ENCODE peak calls at places on chromosomes 2 and 18, in six cellular contexts. L is H1, P is K562, X is GM12878, R is GM12891, U is HepG2. J is an unnamed sample.

GRCh38 chr2:242054406-242054805 is 184.9 kb downstream of the RTP5 start:
- DNase-seq in X (no peak), R (no peak), L (no peak), P (no peak), U (no peak), J (no peak)

GRCh38 chr2:168155036-168155435 is 92.4 kb downstream of the STK39 start:
- DNase-seq in R (no peak), L (no peak), P (no peak), U (no peak), X (no peak), J (no peak)

GRCh38 chr2:239159476-239159911 is 241.3 kb downstream of the HDAC4 start:
- DNase-seq in U (no peak), L (no peak), P (no peak), R (no peak), X (no peak), J (no peak)

GRCh38 chr2:74181739-74182138 is 3.1 kb upstream of the MOB1A start:
- DNase-seq in P (peak), X (peak), R (no peak), U (no peak), L (no peak), J (peak)

GRCh38 chr2:168702579-168702978 is 99.9 kb upstream of the NOSTRIN start:
- DNase-seq in U (no peak), P (no peak), R (no peak), L (no peak), X (no peak), J (no peak)

GRCh38 chr2:180625006-180625844 is 355.2 kb upstream of the UBE2E3 start:
- DNase-seq in L (no peak), P (no peak), X (no peak), R (no peak), U (no peak), J (no peak)

GRCh38 chr18:62152844-62153243 is 34.0 kb downstream of the PIGN start:
- DNase-seq in X (no peak), U (no peak), L (no peak), P (no peak), R (no peak), J (no peak)

GRCh38 chr2:60556998-60557955 is 3.8 kb upstream of the BCL11A start:
- DNase-seq in L (no peak), P (no peak), U (no peak), R (no peak), X (no peak), J (no peak)

GRCh38 chr18:79596451-79597175 is 83.0 kb upstream of the CTDP1 start:
- DNase-seq in U (no peak), X (no peak), L (no peak), R (no peak), P (no peak), J (no peak)

GRCh38 chr2:136008205-136008865 is 22.9 kb upstream of the DARS1 start:
- DNase-seq in R (no peak), L (no peak), P (no peak), U (no peak), X (no peak), J (no peak)

GRCh38 chr18:45670281-45670962 is 53.6 kb upstream of the SLC14A1 start:
- DNase-seq in L (no peak), U (no peak), X (no peak), P (peak), R (no peak), J (no peak)

GRCh38 chr2:43612944-43613343 is 17.1 kb upstream of the THADA start:
- DNase-seq in U (peak), R (no peak), X (no peak), L (no peak), P (no peak), J (no peak)

GRCh38 chr2:230812041-230812440 is 52.7 kb upstream of the ITM2C start:
- DNase-seq in L (no peak), P (no peak), X (no peak), R (no peak), U (no peak), J (no peak)

GRCh38 chr18:12309683-12310198 is 1.7 kb downstream of the TUBB6 start:
- DNase-seq in P (no peak), L (no peak), U (no peak), X (no peak), R (no peak), J (no peak)
- TF ChIP-seq POLR2AphosphoS5 in P (no peak), L (no peak), U (no peak), X (no peak), R (no peak), J (no peak)

GRCh38 chr2:157174321-157174720 is 83.2 kb upstream of the GALNT5 start:
- DNase-seq in U (no peak), X (no peak), P (no peak), L (no peak), R (no peak), J (no peak)

GRCh38 chr2:157173740-157174184 is 83.7 kb upstream of the GALNT5 start:
- DNase-seq in X (no peak), L (no peak), R (no peak), P (no peak), U (no peak), J (no peak)

GRCh38 chr2:157172239-157172638 is 85.3 kb upstream of the GALNT5 start:
- DNase-seq in X (no peak), P (no peak), U (no peak), R (no peak), L (no peak), J (no peak)

GRCh38 chr2:157170299-157170698 is 87.2 kb upstream of the GALNT5 start:
- DNase-seq in L (no peak), U (no peak), R (no peak), P (no peak), X (no peak), J (no peak)

GRCh38 chr2:157172866-157173578 is 84.5 kb upstream of the GALNT5 start:
- DNase-seq in R (no peak), X (no peak), U (no peak), P (no peak), L (no peak), J (no peak)
- TF ChIP-seq TAF1 in R (no peak), X (no peak), U (no peak), P (no peak), L (no peak), J (no peak)

GRCh38 chr2:30265441-30266015 is 34.2 kb downstream of the LBH start:
- DNase-seq in U (no peak), R (no peak), X (no peak), P (no peak), L (no peak), J (no peak)
- TF ChIP-seq POLR2A in U (no peak), R (no peak), X (no peak), P (no peak), L (no peak), J (no peak)

DNA sequence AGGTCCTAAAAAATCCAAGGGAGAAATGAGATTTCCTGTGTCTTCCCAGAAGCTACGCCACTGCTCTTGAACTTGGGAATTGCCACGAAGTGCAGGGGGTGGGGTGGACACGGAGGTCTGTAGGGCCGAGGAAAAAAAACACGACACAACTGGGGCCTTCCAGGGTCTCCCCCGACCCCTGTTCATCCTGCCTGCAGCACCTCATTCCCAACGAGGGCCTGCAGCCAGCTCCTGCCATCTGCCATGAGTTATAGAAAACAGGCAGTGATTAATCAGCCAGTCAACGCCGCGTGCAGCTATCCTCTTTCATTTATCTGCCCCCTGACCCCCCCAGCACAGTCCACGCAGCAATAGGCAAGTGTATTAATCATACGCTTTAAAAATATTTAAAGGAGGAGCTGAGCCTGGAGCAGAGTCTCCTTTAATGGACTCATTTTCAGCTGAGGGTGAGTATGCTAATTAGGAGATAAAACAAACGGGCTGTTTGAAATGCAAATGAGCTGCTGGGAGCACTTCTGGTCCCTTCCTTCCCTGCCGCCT is 209.9 kb downstream of the TFCP2L1 start:
- DNase-seq in U (no peak), X (peak), P (peak), R (peak), L (peak), J (no peak)
- TF ChIP-seq POLR2AphosphoS5 in U (peak), X (peak), P (peak), R (peak), L (peak), J (peak)

GRCh38 chr2:207767461-207768167 is 2.1 kb downstream of the FZD5 start:
- DNase-seq in X (no peak), L (no peak), P (no peak), R (no peak), U (peak), J (no peak)
- TF ChIP-seq TAF1 in X (no peak), L (no peak), P (no peak), R (no peak), U (no peak), J (no peak)

DNA sequence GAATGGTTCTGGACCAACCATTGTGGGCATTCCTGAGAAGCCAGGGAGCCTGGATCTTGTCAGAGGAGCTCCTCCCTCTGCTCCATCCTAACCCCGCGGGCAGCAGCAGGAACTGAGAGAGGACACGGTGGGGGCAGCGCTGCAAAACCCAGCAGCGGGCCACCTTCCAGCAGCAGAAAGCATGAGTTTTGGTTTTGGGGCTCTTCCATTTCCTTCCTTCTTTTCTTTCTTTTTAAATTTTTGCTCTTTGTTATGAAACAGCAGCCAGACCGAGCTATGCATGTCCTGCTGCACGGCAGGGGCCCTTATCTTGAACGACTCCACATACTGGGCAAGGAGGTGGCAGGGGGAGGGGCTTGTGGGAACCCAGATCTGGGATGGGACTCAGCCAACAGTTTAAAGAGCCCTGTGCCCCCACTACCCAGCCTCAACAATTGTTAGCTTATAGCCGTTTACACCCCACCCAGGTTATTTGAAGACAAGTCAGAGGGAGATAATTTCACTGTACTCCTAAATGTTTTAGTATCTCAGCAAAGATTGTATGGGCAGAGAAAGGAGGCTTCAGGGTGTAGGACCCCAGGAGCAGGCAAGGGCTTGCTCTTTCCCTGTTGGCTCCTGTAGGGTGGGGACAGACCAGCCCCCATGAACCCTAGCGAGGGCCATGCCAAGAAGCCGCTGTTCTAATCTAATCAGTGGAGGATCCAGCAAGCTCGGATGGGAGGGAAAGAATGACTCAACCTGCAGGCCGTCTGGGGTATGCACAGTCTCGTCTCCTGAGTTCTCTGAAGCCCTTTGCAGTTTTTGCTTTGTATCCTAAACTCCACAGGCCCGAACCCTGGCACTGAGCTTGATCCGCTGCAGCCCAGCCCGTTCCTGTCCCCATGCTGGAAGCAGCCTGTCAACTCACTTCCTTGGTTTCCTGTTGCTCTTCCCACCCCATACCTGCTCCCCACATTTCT is 75.3 kb downstream of the LRRFIP1 start:
- DNase-seq in L (no peak), P (peak), X (no peak), R (no peak), U (no peak), J (no peak)
- TF ChIP-seq POLR2A in L (no peak), P (no peak), X (no peak), R (no peak), U (no peak), J (no peak)

GRCh38 chr2:69725706-69726360 is 16.1 kb upstream of the ANXA4 start:
- DNase-seq in P (no peak), U (no peak), R (no peak), L (no peak), X (no peak), J (no peak)
- TF ChIP-seq POLR2AphosphoS5 in P (no peak), U (no peak), R (no peak), L (no peak), X (no peak), J (no peak)

GRCh38 chr2:129759186-129760010 is 220.1 kb upstream of the RAB6C start:
- DNase-seq in P (no peak), R (no peak), X (no peak), U (no peak), L (no peak), J (no peak)
- TF ChIP-seq TAF1 in P (no peak), R (no peak), X (no peak), U (no peak), L (no peak), J (no peak)

DNA sequence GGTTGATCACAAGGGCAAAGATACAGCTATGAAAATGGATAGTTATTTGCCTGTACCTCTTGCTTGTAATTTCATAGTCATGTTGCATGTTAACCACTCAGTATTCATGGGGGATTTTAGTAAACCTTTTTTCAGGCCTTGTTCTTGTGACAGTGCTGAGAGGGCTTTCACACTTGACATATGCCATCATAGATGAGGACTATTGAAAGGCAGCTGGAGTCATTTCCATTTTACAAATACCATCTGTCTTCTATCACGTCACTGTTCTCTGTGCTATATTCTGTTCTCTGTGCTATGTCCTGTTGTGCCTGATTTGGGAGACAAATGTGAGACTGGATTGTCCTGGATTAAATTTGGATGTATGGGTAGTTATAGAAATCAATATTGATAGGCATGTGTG is 131.7 kb downstream of the LYPD6B start:
- DNase-seq in P (no peak), L (no peak), R (no peak), X (no peak), U (no peak), J (no peak)
- TF ChIP-seq POLR2A in P (no peak), L (no peak), R (no peak), X (no peak), U (no peak), J (no peak)

DNA sequence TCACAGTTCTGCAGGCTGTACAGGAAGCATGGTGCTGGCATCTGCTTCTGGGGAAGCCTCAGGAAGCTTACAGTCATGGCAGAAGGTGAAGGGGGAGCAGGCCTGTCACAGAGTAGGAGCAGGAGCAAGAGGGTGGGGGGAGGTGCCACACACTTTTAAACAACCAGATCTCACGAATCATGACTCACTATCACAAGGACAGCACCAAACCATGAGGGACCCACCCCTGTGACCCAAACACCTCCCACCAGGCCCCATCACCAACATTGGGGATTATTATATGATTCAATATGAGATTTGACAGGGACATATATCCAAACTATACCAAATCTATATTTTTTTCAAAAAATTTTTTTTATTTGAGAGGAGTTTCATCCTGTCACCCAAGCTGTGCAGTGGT is 51.0 kb upstream of the GLS start:
- DNase-seq in L (no peak), P (no peak), R (no peak), U (no peak), X (no peak), J (no peak)
- TF ChIP-seq POLR2AphosphoS5 in L (no peak), P (no peak), R (no peak), U (no peak), X (no peak), J (no peak)